ENCODE peak calls at places on chromosomes 12 and 14, in five cellular contexts. One of them, this sample, is unnamed.
A peak's percentile ranks its signal among the peaks of the same experiment; 100 is the strongest.

GRCh38 chr14:77470192-77470870 is 12.4 kb downstream of the AHSA1 start:
- DNase-seq in Panc1: no peak
- DNase-seq in psoas muscle: no peak
- DNase-seq in CD8-positive, alpha-beta memory T cell: no peak
- DNase-seq in testis: no peak
- DNase-seq in this sample: peak; percentile 72

GRCh38 chr12:109873653-109874052 is 6.7 kb downstream of the GLTP start:
- DNase-seq in Panc1: no peak
- DNase-seq in psoas muscle: no peak
- DNase-seq in CD8-positive, alpha-beta memory T cell: no peak
- DNase-seq in testis: no peak
- DNase-seq in this sample: peak; percentile 43

GRCh38 chr14:90426031-90426540 is 29.3 kb downstream of the CALM1 start:
- DNase-seq in Panc1: no peak
- DNase-seq in psoas muscle: no peak
- DNase-seq in CD8-positive, alpha-beta memory T cell: no peak
- DNase-seq in testis: no peak
- DNase-seq in this sample: no peak

GRCh38 chr12:108479364-108480070 is 35.6 kb upstream of the FICD start:
- DNase-seq in Panc1: no peak
- DNase-seq in psoas muscle: no peak
- DNase-seq in CD8-positive, alpha-beta memory T cell: no peak
- DNase-seq in testis: no peak
- DNase-seq in this sample: no peak

GRCh38 chr12:77384941-77385340 is 319.6 kb upstream of the E2F7 start:
- DNase-seq in Panc1: no peak
- DNase-seq in psoas muscle: no peak
- DNase-seq in CD8-positive, alpha-beta memory T cell: no peak
- DNase-seq in testis: no peak
- DNase-seq in this sample: no peak

GRCh38 chr12:131921866-131922769 is 7.0 kb upstream of the PUS1 start:
- DNase-seq in Panc1: no peak
- DNase-seq in psoas muscle: no peak
- DNase-seq in CD8-positive, alpha-beta memory T cell: no peak
- DNase-seq in testis: peak; percentile 54
- DNase-seq in this sample: no peak

GRCh38 chr14:76920572-76921175 is 94.5 kb downstream of the LRRC74A start:
- DNase-seq in Panc1: no peak
- DNase-seq in psoas muscle: no peak
- DNase-seq in CD8-positive, alpha-beta memory T cell: no peak
- DNase-seq in testis: no peak
- DNase-seq in this sample: no peak

GRCh38 chr14:105864651-105865265 is 338.4 kb downstream of the TMEM121 start:
- DNase-seq in Panc1: no peak
- DNase-seq in psoas muscle: no peak
- DNase-seq in CD8-positive, alpha-beta memory T cell: no peak
- DNase-seq in testis: peak; percentile 9
- DNase-seq in this sample: peak; percentile 6

GRCh38 chr12:73950506-73950905 is 587.1 kb upstream of the ATXN7L3B start:
- DNase-seq in Panc1: no peak
- DNase-seq in psoas muscle: no peak
- DNase-seq in CD8-positive, alpha-beta memory T cell: no peak
- DNase-seq in testis: no peak
- DNase-seq in this sample: no peak

GRCh38 chr12:94941440-94941862 is 62.0 kb downstream of the NDUFA12 start:
- DNase-seq in Panc1: no peak
- DNase-seq in psoas muscle: peak; percentile 75
- DNase-seq in CD8-positive, alpha-beta memory T cell: peak; percentile 44
- DNase-seq in testis: no peak
- DNase-seq in this sample: no peak

GRCh38 chr14:96796851-96797187 is 363 bp upstream of the VRK1 start:
- DNase-seq in Panc1: no peak
- DNase-seq in psoas muscle: no peak
- DNase-seq in CD8-positive, alpha-beta memory T cell: no peak
- DNase-seq in testis: no peak
- DNase-seq in this sample: no peak

GRCh38 chr12:83619973-83620372 is 933.3 kb downstream of the TMTC2 start:
- DNase-seq in Panc1: no peak
- DNase-seq in psoas muscle: no peak
- DNase-seq in CD8-positive, alpha-beta memory T cell: no peak
- DNase-seq in testis: no peak
- DNase-seq in this sample: no peak

GRCh38 chr14:37047996-37048395 is 124.4 kb downstream of the SLC25A21 start:
- DNase-seq in Panc1: no peak
- DNase-seq in psoas muscle: no peak
- DNase-seq in CD8-positive, alpha-beta memory T cell: no peak
- DNase-seq in testis: no peak
- DNase-seq in this sample: no peak

GRCh38 chr14:41925409-41925808 is 318.7 kb downstream of the LRFN5 start:
- DNase-seq in Panc1: peak; percentile 17
- DNase-seq in psoas muscle: no peak
- DNase-seq in CD8-positive, alpha-beta memory T cell: no peak
- DNase-seq in testis: peak; percentile 19
- DNase-seq in this sample: no peak

GRCh38 chr12:68113644-68114043 is 45.9 kb downstream of the IFNG start:
- DNase-seq in Panc1: no peak
- DNase-seq in psoas muscle: no peak
- DNase-seq in CD8-positive, alpha-beta memory T cell: peak; percentile 18
- DNase-seq in testis: no peak
- DNase-seq in this sample: no peak

GRCh38 chr12:116644806-116645205 is 85.6 kb downstream of the MAP1LC3B2 start:
- DNase-seq in Panc1: no peak
- DNase-seq in psoas muscle: no peak
- DNase-seq in CD8-positive, alpha-beta memory T cell: no peak
- DNase-seq in testis: no peak
- DNase-seq in this sample: no peak

GRCh38 chr12:57105011-57105753 is 6.0 kb downstream of the STAT6 start:
- DNase-seq in Panc1: no peak
- DNase-seq in psoas muscle: peak; percentile 49
- DNase-seq in CD8-positive, alpha-beta memory T cell: no peak
- DNase-seq in testis: no peak
- DNase-seq in this sample: no peak

GRCh38 chr12:45183263-45183662 is 32.6 kb upstream of the ANO6 start:
- DNase-seq in Panc1: no peak
- DNase-seq in psoas muscle: no peak
- DNase-seq in CD8-positive, alpha-beta memory T cell: no peak
- DNase-seq in testis: no peak
- DNase-seq in this sample: no peak

GRCh38 chr12:27705263-27705662 is 5.4 kb upstream of the MRPS35 start:
- DNase-seq in Panc1: no peak
- DNase-seq in psoas muscle: no peak
- DNase-seq in CD8-positive, alpha-beta memory T cell: no peak
- DNase-seq in testis: no peak
- DNase-seq in this sample: no peak

GRCh38 chr12:32702470-32702869 is 23.4 kb downstream of the DNM1L start:
- DNase-seq in Panc1: no peak
- DNase-seq in psoas muscle: no peak
- DNase-seq in CD8-positive, alpha-beta memory T cell: no peak
- DNase-seq in testis: no peak
- DNase-seq in this sample: no peak

GRCh38 chr12:131011165-131012079 is 57.7 kb downstream of the ADGRD1 start:
- DNase-seq in Panc1: no peak
- DNase-seq in psoas muscle: peak; percentile 73
- DNase-seq in CD8-positive, alpha-beta memory T cell: no peak
- DNase-seq in testis: no peak
- DNase-seq in this sample: no peak

GRCh38 chr12:122326597-122326996 is 60.3 kb upstream of the VPS33A start:
- DNase-seq in Panc1: no peak
- DNase-seq in psoas muscle: no peak
- DNase-seq in CD8-positive, alpha-beta memory T cell: no peak
- DNase-seq in testis: no peak
- DNase-seq in this sample: no peak

GRCh38 chr14:95935228-95935822 is 58.7 kb downstream of the TUNAR start:
- DNase-seq in Panc1: no peak
- DNase-seq in psoas muscle: no peak
- DNase-seq in CD8-positive, alpha-beta memory T cell: no peak
- DNase-seq in testis: peak; percentile 44
- DNase-seq in this sample: peak; percentile 37

GRCh38 chr12:105930612-105931011 is 208.1 kb downstream of the NUAK1 start:
- DNase-seq in Panc1: no peak
- DNase-seq in psoas muscle: no peak
- DNase-seq in CD8-positive, alpha-beta memory T cell: no peak
- DNase-seq in testis: no peak
- DNase-seq in this sample: no peak

GRCh38 chr14:36844443-36844842 is 182.8 kb downstream of the PAX9 start:
- DNase-seq in Panc1: no peak
- DNase-seq in psoas muscle: no peak
- DNase-seq in CD8-positive, alpha-beta memory T cell: no peak
- DNase-seq in testis: no peak
- DNase-seq in this sample: no peak

GRCh38 chr14:65336191-65336591 is 76.3 kb upstream of the FUT8 start:
- DNase-seq in Panc1: no peak
- DNase-seq in psoas muscle: no peak
- DNase-seq in CD8-positive, alpha-beta memory T cell: no peak
- DNase-seq in testis: no peak
- DNase-seq in this sample: no peak

GRCh38 chr12:93521225-93521854 is 51.1 kb upstream of the SOCS2 start:
- DNase-seq in Panc1: no peak
- DNase-seq in psoas muscle: no peak
- DNase-seq in CD8-positive, alpha-beta memory T cell: no peak
- DNase-seq in testis: peak; percentile 16
- DNase-seq in this sample: no peak

GRCh38 chr12:88309546-88309945 is 167.4 kb downstream of the TMTC3 start:
- DNase-seq in Panc1: no peak
- DNase-seq in psoas muscle: no peak
- DNase-seq in CD8-positive, alpha-beta memory T cell: no peak
- DNase-seq in testis: no peak
- DNase-seq in this sample: no peak

GRCh38 chr12:88313554-88313953 is 171.4 kb downstream of the TMTC3 start:
- DNase-seq in Panc1: no peak
- DNase-seq in psoas muscle: no peak
- DNase-seq in CD8-positive, alpha-beta memory T cell: no peak
- DNase-seq in testis: no peak
- DNase-seq in this sample: no peak

GRCh38 chr12:88310069-88310468 is 168.0 kb downstream of the TMTC3 start:
- DNase-seq in Panc1: no peak
- DNase-seq in psoas muscle: peak; percentile 51
- DNase-seq in CD8-positive, alpha-beta memory T cell: no peak
- DNase-seq in testis: no peak
- DNase-seq in this sample: no peak

GRCh38 chr12:88310666-88311065 is 168.6 kb downstream of the TMTC3 start:
- DNase-seq in Panc1: no peak
- DNase-seq in psoas muscle: peak; percentile 52
- DNase-seq in CD8-positive, alpha-beta memory T cell: no peak
- DNase-seq in testis: no peak
- DNase-seq in this sample: no peak

DNA sequence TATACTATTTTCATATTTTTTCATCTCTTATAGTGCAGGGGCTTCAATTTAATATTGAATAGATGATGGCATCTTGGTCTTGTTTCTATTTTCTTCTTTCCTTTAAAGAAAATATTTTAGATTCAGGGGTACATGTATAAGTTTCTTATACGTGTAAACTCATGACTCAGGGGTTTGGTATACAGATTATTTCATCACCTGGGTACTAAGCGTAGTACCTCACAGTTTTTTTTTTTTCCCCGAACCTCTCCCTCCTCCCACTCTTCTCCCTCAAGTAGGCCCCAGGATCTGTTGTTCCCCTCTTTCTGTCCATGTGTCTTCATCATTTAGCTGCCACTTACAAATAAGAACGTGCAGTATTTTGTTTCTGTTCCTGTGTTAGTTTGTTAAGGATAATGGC is 172.6 kb downstream of the TMTC3 start:
- DNase-seq in Panc1: no peak
- DNase-seq in psoas muscle: no peak
- DNase-seq in CD8-positive, alpha-beta memory T cell: no peak
- DNase-seq in testis: no peak
- DNase-seq in this sample: no peak
- H3K4me3 ChIP-seq in Panc1: no peak overlapping the region
- H3K4me3 ChIP-seq in psoas muscle: no peak overlapping the region
- H3K4me3 ChIP-seq in CD8-positive, alpha-beta memory T cell: no peak overlapping the region
- H3K4me3 ChIP-seq in testis: no peak overlapping the region
- H3K4me3 ChIP-seq in this sample: no peak overlapping the region

DNA sequence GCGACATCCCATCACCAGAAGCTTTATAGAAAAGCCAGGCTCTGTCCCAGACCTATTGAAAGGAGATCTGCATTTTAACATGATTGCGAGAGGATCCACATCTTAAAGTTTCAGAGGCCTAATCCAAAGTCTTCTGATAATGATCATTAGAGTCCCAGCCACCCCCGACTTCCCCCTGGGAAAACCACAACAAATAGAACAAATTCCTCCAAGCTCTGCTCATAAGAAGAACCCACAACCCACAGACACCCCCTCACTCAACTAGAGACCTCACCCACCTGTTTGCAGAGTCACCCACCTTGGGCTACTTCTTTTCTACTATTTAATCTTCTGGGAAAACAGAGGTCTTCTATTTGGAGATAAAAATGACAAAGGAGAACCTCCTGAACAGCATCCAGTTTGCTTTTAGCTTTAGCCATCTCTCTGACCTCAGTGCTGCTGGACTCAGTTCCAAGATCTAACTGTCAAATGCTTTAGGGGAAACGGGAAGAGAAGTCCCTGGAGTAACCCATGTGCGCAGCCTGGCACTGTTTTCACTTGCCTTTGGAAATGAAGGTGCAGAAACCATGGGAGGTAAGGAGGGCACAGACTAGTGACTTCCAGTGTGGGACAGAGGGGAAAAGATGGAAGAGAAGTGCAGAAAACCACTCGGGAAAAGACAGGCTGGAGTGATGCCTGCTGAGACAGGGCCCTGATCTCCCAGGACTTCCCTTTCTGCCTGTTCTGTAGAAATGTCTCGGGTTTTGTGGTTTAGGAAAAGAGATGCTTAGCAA is 124.9 kb upstream of the HIF1A start:
- DNase-seq in Panc1: no peak
- DNase-seq in psoas muscle: no peak
- DNase-seq in CD8-positive, alpha-beta memory T cell: no peak
- DNase-seq in testis: no peak
- DNase-seq in this sample: no peak
- H3K4me3 ChIP-seq in Panc1: no peak overlapping the region
- H3K4me3 ChIP-seq in psoas muscle: no peak overlapping the region
- H3K4me3 ChIP-seq in CD8-positive, alpha-beta memory T cell: no peak overlapping the region
- H3K4me3 ChIP-seq in testis: no peak overlapping the region
- H3K4me3 ChIP-seq in this sample: no peak overlapping the region

GRCh38 chr12:89345376-89345775 is 6.9 kb downstream of the DUSP6 start:
- DNase-seq in Panc1: no peak
- DNase-seq in psoas muscle: no peak
- DNase-seq in CD8-positive, alpha-beta memory T cell: no peak
- DNase-seq in testis: no peak
- DNase-seq in this sample: no peak
- H3K4me3 ChIP-seq in Panc1: no peak overlapping the region
- H3K4me3 ChIP-seq in psoas muscle: no peak overlapping the region
- H3K4me3 ChIP-seq in CD8-positive, alpha-beta memory T cell: no peak overlapping the region
- H3K4me3 ChIP-seq in testis: no peak overlapping the region
- H3K4me3 ChIP-seq in this sample: no peak overlapping the region

GRCh38 chr12:1576410-1577240 is 17.8 kb downstream of the FBXL14 start:
- DNase-seq in Panc1: no peak
- DNase-seq in psoas muscle: no peak
- DNase-seq in CD8-positive, alpha-beta memory T cell: no peak
- DNase-seq in testis: peak; percentile 79
- DNase-seq in this sample: peak; percentile 50

GRCh38 chr12:1581973-1582708 is 12.2 kb downstream of the FBXL14 start:
- DNase-seq in Panc1: no peak
- DNase-seq in psoas muscle: no peak
- DNase-seq in CD8-positive, alpha-beta memory T cell: no peak
- DNase-seq in testis: no peak
- DNase-seq in this sample: no peak

GRCh38 chr12:1580036-1580435 is 14.3 kb downstream of the FBXL14 start:
- DNase-seq in Panc1: no peak
- DNase-seq in psoas muscle: no peak
- DNase-seq in CD8-positive, alpha-beta memory T cell: no peak
- DNase-seq in testis: no peak
- DNase-seq in this sample: no peak

GRCh38 chr12:1580526-1580925 is 13.9 kb downstream of the FBXL14 start:
- DNase-seq in Panc1: no peak
- DNase-seq in psoas muscle: no peak
- DNase-seq in CD8-positive, alpha-beta memory T cell: no peak
- DNase-seq in testis: no peak
- DNase-seq in this sample: no peak

GRCh38 chr12:1579626-1580025 is 14.8 kb downstream of the FBXL14 start:
- DNase-seq in Panc1: no peak
- DNase-seq in psoas muscle: no peak
- DNase-seq in CD8-positive, alpha-beta memory T cell: no peak
- DNase-seq in testis: no peak
- DNase-seq in this sample: no peak
- H3K4me3 ChIP-seq in Panc1: no peak overlapping the region
- H3K4me3 ChIP-seq in psoas muscle: no peak overlapping the region
- H3K4me3 ChIP-seq in CD8-positive, alpha-beta memory T cell: no peak overlapping the region
- H3K4me3 ChIP-seq in testis: no peak overlapping the region
- H3K4me3 ChIP-seq in this sample: no peak overlapping the region

This sample was measured in mucosa of descending colon.